ENCODE peak calls at places on chromosomes 4 and X, in ten cellular contexts. T is C1 segment of cervical spinal cord, M is NCI-H524, C is HCT116, W is HEK293T, N is T-helper 2 cell, Y is heart right ventricle, H is NCI-H1694 treated with DMSO at 0.1 percent for 48 hours, K is colonic mucosa, X is IMR-90. V is an unnamed sample.
A peak's percentile ranks its signal among the peaks of the same experiment; 100 is the strongest.

GRCh38 chrX:100643943-100644587 is at the start of gene SRPX2:
- DNase-seq in T (no peak), M (no peak), C (peak; percentile 63), W (no peak), N (no peak), Y (no peak), H (no peak), K (no peak), X (peak; percentile 91), V (no peak)

GRCh38 chr4:152458801-152459302 is 77.0 kb downstream of the FBXW7 start:
- DNase-seq in T (no peak), M (no peak), C (no peak), W (no peak), N (peak; percentile 72), Y (no peak), H (no peak), K (no peak), X (peak; percentile 16), V (no peak)

GRCh38 chr4:8443801-8444200 is 3.2 kb downstream of the TRMT44 start:
- DNase-seq in T (no peak), M (no peak), C (no peak), W (no peak), N (no peak), Y (no peak), H (no peak), K (no peak), X (no peak), V (no peak)

GRCh38 chr4:168923526-168924194 is 86.4 kb downstream of the CBR4 start:
- DNase-seq in T (peak; percentile 54), M (peak; percentile 86), C (peak; percentile 61), W (peak; percentile 74), N (peak; percentile 61), Y (no peak), H (peak; percentile 76), K (peak; percentile 73), X (peak; percentile 86), V (peak; percentile 74)

GRCh38 chrX:9610774-9611392 is 146.0 kb downstream of the TBL1X start:
- DNase-seq in T (no peak), M (no peak), C (no peak), W (no peak), N (no peak), Y (no peak), H (no peak), K (no peak), X (peak; percentile 40), V (no peak)

GRCh38 chr4:168269879-168270278 is 48.7 kb downstream of the DDX60 start:
- DNase-seq in T (no peak), M (no peak), C (no peak), W (no peak), N (no peak), Y (no peak), H (no peak), K (no peak), X (no peak), V (no peak)

GRCh38 chrX:43753637-43754036 is 97.5 kb downstream of the MAOA start:
- DNase-seq in T (no peak), M (no peak), C (no peak), W (no peak), N (peak; percentile 75), Y (no peak), H (no peak), K (no peak), X (no peak), V (no peak)

GRCh38 chr4:93730251-93730650 is 98.3 kb upstream of the ATOH1 start:
- DNase-seq in T (no peak), M (peak; percentile 43), C (no peak), W (no peak), N (no peak), Y (no peak), H (no peak), K (no peak), X (no peak), V (no peak)

GRCh38 chrX:352582-353314 is 34.0 kb downstream of the PPP2R3B start:
- DNase-seq in T (no peak), M (no peak), C (no peak), W (no peak), N (no peak), Y (no peak), H (no peak), K (no peak), X (no peak), V (no peak)

GRCh38 chrX:118702741-118703140 is 24.7 kb upstream of the IL13RA1 start:
- DNase-seq in T (no peak), M (no peak), C (peak; percentile 49), W (no peak), N (no peak), Y (no peak), H (no peak), K (no peak), X (peak; percentile 42), V (no peak)

GRCh38 chrX:48835524-48836329 is at the start of gene PCSK1N:
- DNase-seq in T (peak; percentile 7), M (peak; percentile 84), C (no peak), W (peak; percentile 68), N (peak; percentile 38), Y (no peak), H (no peak), K (no peak), X (no peak), V (peak; percentile 95)

GRCh38 chr4:145736241-145736831 is 56.4 kb downstream of the C4orf51 start:
- DNase-seq in T (no peak), M (no peak), C (no peak), W (no peak), N (no peak), Y (peak; percentile 33), H (no peak), K (peak; percentile 24), X (no peak), V (no peak)

GRCh38 chr4:162732871-162733270 is 433.8 kb downstream of the NAF1 start:
- DNase-seq in T (no peak), M (peak; percentile 5), C (no peak), W (no peak), N (no peak), Y (no peak), H (no peak), K (no peak), X (no peak), V (no peak)

GRCh38 chr4:6761540-6762243 is 20.8 kb upstream of the KIAA0232 start:
- DNase-seq in T (peak; percentile 45), M (no peak), C (no peak), W (no peak), N (peak; percentile 21), Y (no peak), H (no peak), K (no peak), X (no peak), V (peak; percentile 19)

GRCh38 chr4:11039494-11040142 is 355.1 kb upstream of the CLNK start:
- DNase-seq in T (no peak), M (no peak), C (no peak), W (no peak), N (no peak), Y (no peak), H (no peak), K (no peak), X (no peak), V (no peak)

GRCh38 chr4:2860391-2861348 is 17.0 kb downstream of the ADD1 start:
- DNase-seq in T (no peak), M (no peak), C (no peak), W (no peak), N (no peak), Y (peak; percentile 61), H (no peak), K (no peak), X (peak; percentile 24), V (no peak)

GRCh38 chrX:153598541-153599191 is at the start of gene CCNQ:
- DNase-seq in T (no peak), M (no peak), C (no peak), W (peak; percentile 39), N (peak; percentile 51), Y (peak; percentile 21), H (no peak), K (no peak), X (peak; percentile 10), V (no peak)

GRCh38 chr4:87839309-87839946 is 6.7 kb downstream of the MEPE start:
- DNase-seq in T (peak; percentile 45), M (peak; percentile 14), C (no peak), W (peak; percentile 50), N (peak; percentile 28), Y (no peak), H (peak; percentile 15), K (no peak), X (peak; percentile 49), V (no peak)

GRCh38 chrX:82658492-82658891 is 849.6 kb upstream of the POU3F4 start:
- DNase-seq in T (no peak), M (no peak), C (no peak), W (no peak), N (no peak), Y (no peak), H (no peak), K (no peak), X (no peak), V (no peak)

GRCh38 chr4:137514401-137515116 is 17.7 kb downstream of the PCDH18 start:
- DNase-seq in T (no peak), M (no peak), C (no peak), W (no peak), N (no peak), Y (no peak), H (no peak), K (no peak), X (no peak), V (no peak)

GRCh38 chr4:15003891-15004700 is 1.8 kb downstream of the CPEB2 start:
- DNase-seq in T (no peak), M (peak; percentile 33), C (no peak), W (peak; percentile 19), N (peak; percentile 67), Y (peak; percentile 50), H (no peak), K (peak; percentile 46), X (no peak), V (no peak)

GRCh38 chrX:55342533-55343501 is 78.1 kb upstream of the PAGE3 start:
- DNase-seq in T (peak; percentile 1), M (peak; percentile 28), C (no peak), W (peak; percentile 55), N (peak; percentile 48), Y (peak; percentile 7), H (no peak), K (peak; percentile 53), X (no peak), V (peak; percentile 35)

GRCh38 chr4:150782311-150782710 is 200.4 kb downstream of the MAB21L2 start:
- DNase-seq in T (no peak), M (no peak), C (no peak), W (peak; percentile 26), N (no peak), Y (no peak), H (no peak), K (no peak), X (peak; percentile 7), V (no peak)

GRCh38 chrX:104863466-104863865 is 297.5 kb downstream of the IL1RAPL2 start:
- DNase-seq in T (no peak), M (peak; percentile 30), C (no peak), W (no peak), N (no peak), Y (no peak), H (no peak), K (no peak), X (no peak), V (no peak)

GRCh38 chr4:87122252-87122651 is 98.2 kb downstream of the KLHL8 start:
- DNase-seq in T (no peak), M (no peak), C (no peak), W (no peak), N (no peak), Y (no peak), H (peak; percentile 15), K (no peak), X (peak; percentile 34), V (no peak)

GRCh38 chrX:16444353-16444752 is 205.6 kb upstream of the S100G start:
- DNase-seq in T (no peak), M (no peak), C (no peak), W (no peak), N (no peak), Y (no peak), H (no peak), K (no peak), X (peak; percentile 89), V (no peak)

GRCh38 chr4:152408514-152409327 is 127.2 kb downstream of the FBXW7 start:
- DNase-seq in T (peak; percentile 11), M (peak; percentile 29), C (peak; percentile 15), W (peak; percentile 42), N (peak; percentile 71), Y (no peak), H (peak; percentile 23), K (peak; percentile 34), X (peak; percentile 50), V (no peak)

GRCh38 chr4:6074723-6075122 is 56.5 kb upstream of the C4orf50 start:
- DNase-seq in T (no peak), M (no peak), C (no peak), W (no peak), N (no peak), Y (no peak), H (no peak), K (no peak), X (no peak), V (no peak)

V was measured in NCI-H2227 treated with DMSO at 0.1 percent for 48 hours.